ENCODE peak calls at places on chromosomes 7 and 10, in six cellular contexts. R, Y, G, S, T and B are unnamed samples. For H3K9me3 and H3K36me3, the result is how much of the 10 kb centered on the place peaks cover.

GRCh38 chr10:116610443-116611152 is 10.2 kb upstream of the PNLIPRP2 start:
- DNase-seq in S (no peak), Y (no peak), T (no peak), G (no peak), R (no peak), B (no peak)

GRCh38 chr7:11060883-11061282 is 87.2 kb downstream of the PHF14 start:
- DNase-seq in S (peak), Y (no peak), T (no peak), G (no peak), R (no peak), B (no peak)

GRCh38 chr7:97418312-97418711 is 300.8 kb downstream of the SDHAF3 start:
- DNase-seq in G (peak), R (no peak), Y (no peak), T (no peak), S (no peak), B (peak)

GRCh38 chr7:90955641-90956207 is 308.5 kb upstream of the FZD1 start:
- DNase-seq in T (no peak), R (no peak), S (no peak), G (no peak), Y (no peak), B (no peak)

GRCh38 chr7:82264752-82265305 is 178.7 kb downstream of the CACNA2D1 start:
- DNase-seq in T (no peak), Y (no peak), S (no peak), G (no peak), R (no peak), B (no peak)

GRCh38 chr7:115679976-115680375 is 350.6 kb downstream of the TFEC start:
- DNase-seq in T (peak), G (peak), R (no peak), Y (no peak), S (peak), B (peak)

GRCh38 chr10:127978481-127978880 is 71.6 kb downstream of the PTPRE start:
- DNase-seq in S (no peak), Y (no peak), T (no peak), R (peak), G (no peak), B (no peak)

GRCh38 chr10:14688606-14689005 is 86.1 kb downstream of the FAM107B start:
- DNase-seq in G (no peak), T (peak), S (peak), R (no peak), Y (no peak), B (no peak)

GRCh38 chr7:97377713-97378112 is 260.2 kb downstream of the SDHAF3 start:
- DNase-seq in S (no peak), T (no peak), R (no peak), G (no peak), Y (no peak), B (no peak)

GRCh38 chr7:80581472-80581871 is 57.0 kb upstream of the CD36 start:
- DNase-seq in T (peak), S (no peak), R (no peak), G (no peak), Y (no peak), B (no peak)

GRCh38 chr7:80593869-80594587 is 44.4 kb upstream of the CD36 start:
- DNase-seq in Y (no peak), R (peak), T (peak), S (peak), G (no peak), B (no peak)

GRCh38 chr10:14588084-14588937 is 186.4 kb downstream of the FAM107B start:
- DNase-seq in S (peak), Y (no peak), R (no peak), T (peak), G (no peak), B (no peak)

GRCh38 chr7:48421357-48421756 is 250.1 kb downstream of the ABCA13 start:
- DNase-seq in Y (no peak), R (no peak), S (no peak), T (peak), G (peak), B (no peak)

GRCh38 chr10:114987995-114988394 is 50.0 kb downstream of the TRUB1 start:
- DNase-seq in S (peak), R (no peak), Y (no peak), T (peak), G (no peak), B (no peak)

GRCh38 chr10:17562572-17562971 is 54.6 kb downstream of the HACD1 start:
- DNase-seq in T (peak), R (no peak), Y (no peak), S (peak), G (no peak), B (no peak)

GRCh38 chr7:29484280-29484679 is 79.4 kb upstream of the PRR15 start:
- DNase-seq in S (no peak), R (no peak), G (no peak), T (no peak), Y (no peak), B (no peak)

GRCh38 chr10:34612446-34612845 is 202.7 kb downstream of the PARD3 start:
- DNase-seq in R (no peak), S (peak), T (no peak), G (no peak), Y (no peak), B (no peak)

GRCh38 chr7:94698275-94698674 is 42.3 kb upstream of the SGCE start:
- DNase-seq in R (no peak), S (peak), Y (no peak), G (no peak), T (peak), B (no peak)

GRCh38 chr7:96670338-96671289 is 39.0 kb downstream of the SEM1 start:
- DNase-seq in Y (no peak), S (no peak), R (no peak), G (no peak), T (no peak), B (no peak)

GRCh38 chr7:148883233-148884048 is 650 bp downstream of the EZH2 start:
- DNase-seq in T (no peak), S (peak), G (peak), Y (peak), R (peak), B (peak)

GRCh38 chr10:49647554-49647953 is 31.9 kb upstream of the C10orf53 start:
- DNase-seq in G (no peak), Y (no peak), R (no peak), S (no peak), T (no peak), B (no peak)

GRCh38 chr10:29254123-29255046 is 34.5 kb upstream of the LYZL1 start:
- DNase-seq in R (no peak), G (peak), Y (no peak), T (no peak), S (peak), B (peak)

GRCh38 chr7:73973091-73973490 is 54.9 kb upstream of the ELN start:
- DNase-seq in G (no peak), R (peak), T (no peak), S (no peak), Y (no peak), B (no peak)

GRCh38 chr10:84706875-84707274 is 378.5 kb downstream of the CCSER2 start:
- DNase-seq in T (peak), S (no peak), G (no peak), R (no peak), Y (no peak), B (no peak)

GRCh38 chr10:21315321-21316220 is 209.9 kb downstream of the SKIDA1 start:
- DNase-seq in R (peak), G (peak), Y (no peak), S (peak), T (peak), B (peak)

GRCh38 chr10:22685926-22686325 is 28.5 kb downstream of the PIP4K2A start:
- DNase-seq in G (no peak), R (no peak), T (no peak), S (peak), Y (no peak), B (no peak)

GRCh38 chr7:157890921-157891401 is 554.2 kb downstream of the DNAJB6 start:
- DNase-seq in R (no peak), G (no peak), T (no peak), S (no peak), Y (no peak), B (peak)

GRCh38 chr7:157886711-157887110 is 549.9 kb downstream of the DNAJB6 start:
- DNase-seq in S (no peak), G (no peak), Y (no peak), R (no peak), T (no peak), B (no peak)

GRCh38 chr7:157887400-157887799 is 550.6 kb downstream of the DNAJB6 start:
- DNase-seq in T (no peak), G (no peak), R (no peak), Y (no peak), S (no peak), B (no peak)

GRCh38 chr7:157886261-157886660 is 549.5 kb downstream of the DNAJB6 start:
- DNase-seq in R (no peak), S (no peak), G (no peak), Y (no peak), T (no peak), B (no peak)

GRCh38 chr7:157888579-157888978 is 551.8 kb downstream of the DNAJB6 start:
- DNase-seq in S (no peak), G (no peak), R (no peak), Y (no peak), T (no peak), B (no peak)
- H3K9me3 ChIP-seq in S (under half), G (under half), R (under half), Y (under half), T (under half), B (half or more)

GRCh38 chr7:40802497-40802896 is 667.7 kb downstream of the SUGCT start:
- DNase-seq in Y (no peak), R (no peak), S (no peak), T (no peak), G (no peak), B (no peak)

GRCh38 chr7:40804477-40805215 is 669.8 kb downstream of the SUGCT start:
- DNase-seq in R (no peak), Y (no peak), T (no peak), S (no peak), G (no peak), B (no peak)

GRCh38 chr7:40800771-40801170 is 666.0 kb downstream of the SUGCT start:
- DNase-seq in T (no peak), G (peak), S (no peak), Y (no peak), R (no peak), B (no peak)

GRCh38 chr7:40808409-40808942 is 673.7 kb downstream of the SUGCT start:
- DNase-seq in Y (no peak), T (peak), S (peak), R (no peak), G (no peak), B (no peak)

DNA sequence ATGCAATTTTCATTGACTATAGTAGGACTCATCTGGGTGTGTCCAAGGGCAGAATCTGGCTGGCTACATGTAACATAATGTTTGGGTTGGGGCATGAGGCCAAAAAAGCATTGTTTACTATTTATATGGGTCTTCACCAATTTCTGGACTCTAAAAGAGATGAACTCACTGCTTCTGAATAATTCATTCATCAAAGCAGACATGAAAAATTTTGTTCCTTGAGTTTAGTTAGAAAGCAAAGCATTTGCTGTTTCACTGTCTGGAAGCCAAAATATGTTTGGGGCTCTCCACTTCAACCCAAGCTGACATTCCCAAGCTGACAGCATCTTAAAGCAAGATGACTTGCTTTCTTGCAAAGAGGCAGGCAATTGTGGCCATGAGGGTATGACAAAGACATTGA is 670.6 kb downstream of the SUGCT start:
- DNase-seq in Y (no peak), S (no peak), R (no peak), T (no peak), G (no peak), B (no peak)
- TF ChIP-seq CTCF in Y (no peak), S (no peak), R (no peak), T (no peak), G (no peak), B (no peak)

GRCh38 chr7:33923440-33924229 is 18.3 kb downstream of the BMPER start:
- DNase-seq in S (no peak), R (no peak), Y (no peak), G (no peak), T (no peak), B (no peak)

GRCh38 chr7:33921216-33921938 is 16.0 kb downstream of the BMPER start:
- DNase-seq in G (no peak), Y (peak), R (peak), T (peak), S (peak), B (no peak)

GRCh38 chr7:33926535-33926934 is 21.2 kb downstream of the BMPER start:
- DNase-seq in S (no peak), R (no peak), T (peak), Y (no peak), G (no peak), B (no peak)

GRCh38 chr7:33918401-33919120 is 13.2 kb downstream of the BMPER start:
- DNase-seq in G (no peak), R (no peak), Y (no peak), T (no peak), S (no peak), B (peak)

DNA sequence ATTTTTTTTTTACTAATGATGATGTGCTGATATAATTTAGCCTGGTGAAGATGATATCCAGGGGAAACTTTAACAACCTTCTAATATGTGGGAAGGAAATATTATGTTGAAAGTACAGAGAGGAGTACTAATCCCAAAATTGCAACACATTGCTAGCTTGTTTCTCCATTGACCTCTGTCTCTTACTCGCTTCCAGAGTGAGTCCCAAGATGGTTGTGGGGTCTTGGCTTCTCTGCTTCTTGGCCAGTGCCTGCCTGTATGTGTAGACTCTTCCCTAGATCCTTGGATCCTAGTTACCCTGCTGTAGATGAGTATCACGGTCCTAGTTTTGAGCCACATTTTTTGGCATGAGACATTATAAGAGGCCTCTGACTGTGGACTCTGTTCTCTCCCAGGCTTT is 17.5 kb downstream of the BMPER start:
- DNase-seq in Y (no peak), S (no peak), T (no peak), G (no peak), R (no peak), B (no peak)
- H3K36me3 ChIP-seq in Y (under half), S (under half), T (under half), G (under half), R (under half), B (under half)

GRCh38 chr7:64515781-64516180 is 47.1 kb downstream of the ZNF680 start:
- DNase-seq in R (no peak), T (no peak), G (no peak), S (peak), Y (no peak), B (no peak)
- H3K9me3 ChIP-seq in R (half or more), T (under half), G (under half), S (under half), Y (half or more), B (half or more)

GRCh38 chr10:61895898-61896605 is 5.4 kb upstream of the ARID5B start:
- DNase-seq in G (no peak), T (no peak), R (no peak), Y (no peak), S (no peak), B (no peak)

GRCh38 chr10:61899045-61899444 is 2.5 kb upstream of the ARID5B start:
- DNase-seq in Y (no peak), S (peak), R (no peak), G (no peak), T (peak), B (no peak)

GRCh38 chr10:61897671-61898434 is 3.6 kb upstream of the ARID5B start:
- DNase-seq in G (peak), Y (no peak), S (peak), R (peak), T (peak), B (peak)

GRCh38 chr10:61898435-61898778 is 3.1 kb upstream of the ARID5B start:
- DNase-seq in Y (no peak), S (no peak), R (no peak), T (no peak), G (no peak), B (no peak)

GRCh38 chr10:61896854-61897661 is 4.4 kb upstream of the ARID5B start:
- DNase-seq in T (peak), Y (peak), G (peak), S (peak), R (peak), B (peak)
- TF ChIP-seq CTCF in T (peak), Y (peak), G (peak), S (peak), R (peak), B (peak)

GRCh38 chr7:3138992-3139391 is 95.3 kb upstream of the CARD11 start:
- DNase-seq in R (no peak), G (no peak), S (no peak), Y (no peak), T (no peak), B (no peak)
- H3K36me3 ChIP-seq in R (under half), G (under half), S (under half), Y (under half), T (under half), B (under half)